ENCODE peak calls at places on chromosomes 5 and 9, in ten cellular contexts. One of them, this sample, is unnamed.

GRCh38 chr5:147973086-147973485 is 66.7 kb upstream of the C5orf46 start:
- DNase-seq in astrocyte: no peak
- DNase-seq in WERI-Rb-1: no peak
- DNase-seq in CD8-positive, alpha-beta memory T cell: no peak
- DNase-seq in choroid plexus epithelial cell: no peak
- DNase-seq in fibroblast of lung: no peak
- DNase-seq in BE2C: no peak
- DNase-seq in fibroblast of pulmonary artery: no peak
- DNase-seq in A549: no peak
- DNase-seq in cardiac fibroblast: no peak
- DNase-seq in this sample: no peak

GRCh38 chr5:10233505-10233904 is 16.2 kb downstream of the ATPSCKMT start:
- DNase-seq in astrocyte: peak
- DNase-seq in WERI-Rb-1: peak
- DNase-seq in CD8-positive, alpha-beta memory T cell: no peak
- DNase-seq in choroid plexus epithelial cell: peak
- DNase-seq in fibroblast of lung: peak
- DNase-seq in BE2C: peak
- DNase-seq in fibroblast of pulmonary artery: peak
- DNase-seq in A549: peak
- DNase-seq in cardiac fibroblast: peak
- DNase-seq in this sample: no peak

GRCh38 chr9:125133403-125134316 is 9.7 kb downstream of the SCAI start:
- DNase-seq in astrocyte: no peak
- DNase-seq in WERI-Rb-1: no peak
- DNase-seq in CD8-positive, alpha-beta memory T cell: no peak
- DNase-seq in choroid plexus epithelial cell: no peak
- DNase-seq in fibroblast of lung: no peak
- DNase-seq in BE2C: no peak
- DNase-seq in fibroblast of pulmonary artery: no peak
- DNase-seq in A549: no peak
- DNase-seq in cardiac fibroblast: no peak
- DNase-seq in this sample: no peak

GRCh38 chr5:143955140-143955539 is 143.2 kb downstream of the HMHB1 start:
- DNase-seq in astrocyte: peak
- DNase-seq in WERI-Rb-1: no peak
- DNase-seq in CD8-positive, alpha-beta memory T cell: no peak
- DNase-seq in choroid plexus epithelial cell: peak
- DNase-seq in fibroblast of lung: no peak
- DNase-seq in BE2C: no peak
- DNase-seq in fibroblast of pulmonary artery: peak
- DNase-seq in A549: no peak
- DNase-seq in cardiac fibroblast: peak
- DNase-seq in this sample: no peak

GRCh38 chr5:140312067-140312790 is 9.3 kb upstream of the PFDN1 start:
- DNase-seq in astrocyte: peak
- DNase-seq in WERI-Rb-1: no peak
- DNase-seq in CD8-positive, alpha-beta memory T cell: no peak
- DNase-seq in choroid plexus epithelial cell: peak
- DNase-seq in fibroblast of lung: peak
- DNase-seq in BE2C: no peak
- DNase-seq in fibroblast of pulmonary artery: peak
- DNase-seq in A549: no peak
- DNase-seq in cardiac fibroblast: peak
- DNase-seq in this sample: no peak

GRCh38 chr9:34375901-34376595 is 650 bp downstream of the MYORG start:
- DNase-seq in astrocyte: peak
- DNase-seq in WERI-Rb-1: peak
- DNase-seq in CD8-positive, alpha-beta memory T cell: peak
- DNase-seq in choroid plexus epithelial cell: peak
- DNase-seq in fibroblast of lung: no peak
- DNase-seq in BE2C: peak
- DNase-seq in fibroblast of pulmonary artery: peak
- DNase-seq in A549: peak
- DNase-seq in cardiac fibroblast: peak
- DNase-seq in this sample: no peak

GRCh38 chr9:116901260-116901659 is 214.2 kb downstream of the TRIM32 start:
- DNase-seq in astrocyte: peak
- DNase-seq in WERI-Rb-1: no peak
- DNase-seq in CD8-positive, alpha-beta memory T cell: no peak
- DNase-seq in choroid plexus epithelial cell: peak
- DNase-seq in fibroblast of lung: no peak
- DNase-seq in BE2C: no peak
- DNase-seq in fibroblast of pulmonary artery: no peak
- DNase-seq in A549: no peak
- DNase-seq in cardiac fibroblast: peak
- DNase-seq in this sample: no peak

GRCh38 chr5:80955082-80955481 is 5.1 kb upstream of the RASGRF2 start:
- DNase-seq in astrocyte: no peak
- DNase-seq in WERI-Rb-1: no peak
- DNase-seq in CD8-positive, alpha-beta memory T cell: no peak
- DNase-seq in choroid plexus epithelial cell: no peak
- DNase-seq in fibroblast of lung: no peak
- DNase-seq in BE2C: no peak
- DNase-seq in fibroblast of pulmonary artery: no peak
- DNase-seq in A549: no peak
- DNase-seq in cardiac fibroblast: no peak
- DNase-seq in this sample: no peak

GRCh38 chr5:132812949-132813598 is at the start of gene SOWAHA:
- DNase-seq in astrocyte: no peak
- DNase-seq in WERI-Rb-1: peak
- DNase-seq in CD8-positive, alpha-beta memory T cell: no peak
- DNase-seq in choroid plexus epithelial cell: no peak
- DNase-seq in fibroblast of lung: peak
- DNase-seq in BE2C: peak
- DNase-seq in fibroblast of pulmonary artery: no peak
- DNase-seq in A549: peak
- DNase-seq in cardiac fibroblast: peak
- DNase-seq in this sample: no peak

GRCh38 chr5:132813599-132814440 is 718 bp downstream of the SOWAHA start:
- DNase-seq in astrocyte: no peak
- DNase-seq in WERI-Rb-1: peak
- DNase-seq in CD8-positive, alpha-beta memory T cell: peak
- DNase-seq in choroid plexus epithelial cell: peak
- DNase-seq in fibroblast of lung: no peak
- DNase-seq in BE2C: peak
- DNase-seq in fibroblast of pulmonary artery: no peak
- DNase-seq in A549: peak
- DNase-seq in cardiac fibroblast: peak
- DNase-seq in this sample: no peak

GRCh38 chr5:132815454-132815853 is 2.4 kb downstream of the SOWAHA start:
- DNase-seq in astrocyte: no peak
- DNase-seq in WERI-Rb-1: no peak
- DNase-seq in CD8-positive, alpha-beta memory T cell: no peak
- DNase-seq in choroid plexus epithelial cell: peak
- DNase-seq in fibroblast of lung: peak
- DNase-seq in BE2C: no peak
- DNase-seq in fibroblast of pulmonary artery: no peak
- DNase-seq in A549: no peak
- DNase-seq in cardiac fibroblast: peak
- DNase-seq in this sample: no peak

GRCh38 chr5:132816083-132816482 is 3.0 kb downstream of the SOWAHA start:
- DNase-seq in astrocyte: no peak
- DNase-seq in WERI-Rb-1: no peak
- DNase-seq in CD8-positive, alpha-beta memory T cell: no peak
- DNase-seq in choroid plexus epithelial cell: no peak
- DNase-seq in fibroblast of lung: no peak
- DNase-seq in BE2C: no peak
- DNase-seq in fibroblast of pulmonary artery: no peak
- DNase-seq in A549: no peak
- DNase-seq in cardiac fibroblast: no peak
- DNase-seq in this sample: no peak

DNA sequence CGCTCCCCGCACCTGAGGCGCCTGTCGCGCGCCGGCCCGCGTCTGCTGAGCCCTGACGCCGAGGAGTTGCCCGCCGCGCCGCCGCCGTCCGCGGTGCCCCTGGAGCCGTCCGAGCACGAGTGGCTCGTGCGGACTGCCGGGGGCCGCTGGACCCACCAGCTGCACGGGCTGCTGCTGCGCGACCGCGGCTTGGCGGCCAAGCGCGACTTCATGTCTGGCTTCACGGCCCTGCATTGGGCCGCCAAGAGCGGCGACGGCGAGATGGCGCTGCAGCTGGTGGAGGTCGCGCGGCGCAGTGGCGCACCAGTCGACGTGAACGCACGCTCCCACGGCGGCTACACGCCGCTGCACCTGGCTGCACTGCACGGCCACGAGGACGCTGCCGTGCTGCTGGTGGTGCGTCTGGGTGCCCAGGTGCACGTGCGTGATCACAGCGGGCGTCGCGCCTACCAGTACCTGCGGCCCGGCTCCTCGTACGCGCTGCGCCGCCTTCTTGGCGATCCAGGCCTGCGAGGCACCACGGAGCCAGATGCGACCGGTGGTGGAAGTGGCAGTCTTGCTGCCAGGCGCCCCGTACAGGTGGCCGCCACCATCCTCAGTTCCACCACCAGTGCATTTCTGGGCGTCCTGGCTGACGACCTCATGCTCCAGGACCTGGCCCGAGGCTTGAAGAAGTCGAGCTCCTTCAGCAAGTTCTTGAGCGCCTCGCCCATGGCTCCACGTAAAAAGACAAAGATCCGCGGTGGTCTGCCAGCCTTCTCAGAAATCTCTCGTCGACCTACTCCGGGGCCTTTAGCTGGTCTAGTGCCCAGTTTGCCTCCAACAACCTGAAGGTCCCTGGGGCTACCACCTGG is 1.6 kb downstream of the SOWAHA start:
- DNase-seq in astrocyte: no peak
- DNase-seq in WERI-Rb-1: no peak
- DNase-seq in CD8-positive, alpha-beta memory T cell: no peak
- DNase-seq in choroid plexus epithelial cell: no peak
- DNase-seq in fibroblast of lung: no peak
- DNase-seq in BE2C: no peak
- DNase-seq in fibroblast of pulmonary artery: no peak
- DNase-seq in A549: no peak
- DNase-seq in cardiac fibroblast: no peak
- DNase-seq in this sample: no peak
- H3K4me3 ChIP-seq in astrocyte: no peak
- H3K4me3 ChIP-seq in WERI-Rb-1: no peak
- H3K4me3 ChIP-seq in CD8-positive, alpha-beta memory T cell: no peak
- H3K4me3 ChIP-seq in choroid plexus epithelial cell: no peak
- H3K4me3 ChIP-seq in fibroblast of lung: no peak
- H3K4me3 ChIP-seq in BE2C: no peak
- H3K4me3 ChIP-seq in fibroblast of pulmonary artery: no peak
- H3K4me3 ChIP-seq in A549: no peak
- H3K4me3 ChIP-seq in cardiac fibroblast: no peak
- H3K4me3 ChIP-seq in this sample: no peak

GRCh38 chr5:126971455-126972019 is 58.8 kb downstream of the MARCHF3 start:
- DNase-seq in astrocyte: no peak
- DNase-seq in WERI-Rb-1: peak
- DNase-seq in CD8-positive, alpha-beta memory T cell: no peak
- DNase-seq in choroid plexus epithelial cell: no peak
- DNase-seq in fibroblast of lung: no peak
- DNase-seq in BE2C: no peak
- DNase-seq in fibroblast of pulmonary artery: peak
- DNase-seq in A549: no peak
- DNase-seq in cardiac fibroblast: no peak
- DNase-seq in this sample: no peak

GRCh38 chr5:126973193-126973592 is 57.2 kb downstream of the MARCHF3 start:
- DNase-seq in astrocyte: no peak
- DNase-seq in WERI-Rb-1: no peak
- DNase-seq in CD8-positive, alpha-beta memory T cell: no peak
- DNase-seq in choroid plexus epithelial cell: no peak
- DNase-seq in fibroblast of lung: no peak
- DNase-seq in BE2C: no peak
- DNase-seq in fibroblast of pulmonary artery: no peak
- DNase-seq in A549: no peak
- DNase-seq in cardiac fibroblast: no peak
- DNase-seq in this sample: no peak

GRCh38 chr5:126969548-126969947 is 60.8 kb downstream of the MARCHF3 start:
- DNase-seq in astrocyte: no peak
- DNase-seq in WERI-Rb-1: no peak
- DNase-seq in CD8-positive, alpha-beta memory T cell: no peak
- DNase-seq in choroid plexus epithelial cell: no peak
- DNase-seq in fibroblast of lung: no peak
- DNase-seq in BE2C: no peak
- DNase-seq in fibroblast of pulmonary artery: no peak
- DNase-seq in A549: no peak
- DNase-seq in cardiac fibroblast: no peak
- DNase-seq in this sample: no peak

GRCh38 chr5:126970517-126971017 is 59.8 kb downstream of the MARCHF3 start:
- DNase-seq in astrocyte: peak
- DNase-seq in WERI-Rb-1: no peak
- DNase-seq in CD8-positive, alpha-beta memory T cell: no peak
- DNase-seq in choroid plexus epithelial cell: peak
- DNase-seq in fibroblast of lung: peak
- DNase-seq in BE2C: no peak
- DNase-seq in fibroblast of pulmonary artery: peak
- DNase-seq in A549: no peak
- DNase-seq in cardiac fibroblast: peak
- DNase-seq in this sample: no peak

GRCh38 chr5:126972062-126972895 is 58.1 kb downstream of the MARCHF3 start:
- DNase-seq in astrocyte: no peak
- DNase-seq in WERI-Rb-1: no peak
- DNase-seq in CD8-positive, alpha-beta memory T cell: peak
- DNase-seq in choroid plexus epithelial cell: peak
- DNase-seq in fibroblast of lung: peak
- DNase-seq in BE2C: no peak
- DNase-seq in fibroblast of pulmonary artery: peak
- DNase-seq in A549: no peak
- DNase-seq in cardiac fibroblast: peak
- DNase-seq in this sample: no peak
- H3K4me3 ChIP-seq in astrocyte: no peak
- H3K4me3 ChIP-seq in WERI-Rb-1: no peak
- H3K4me3 ChIP-seq in CD8-positive, alpha-beta memory T cell: peak
- H3K4me3 ChIP-seq in choroid plexus epithelial cell: no peak
- H3K4me3 ChIP-seq in fibroblast of lung: no peak
- H3K4me3 ChIP-seq in BE2C: no peak
- H3K4me3 ChIP-seq in fibroblast of pulmonary artery: no peak
- H3K4me3 ChIP-seq in A549: no peak
- H3K4me3 ChIP-seq in cardiac fibroblast: no peak
- H3K4me3 ChIP-seq in this sample: no peak

GRCh38 chr9:29213374-29214161 is 1640.3 kb upstream of the C9orf72 start:
- DNase-seq in astrocyte: no peak
- DNase-seq in WERI-Rb-1: peak
- DNase-seq in CD8-positive, alpha-beta memory T cell: no peak
- DNase-seq in choroid plexus epithelial cell: no peak
- DNase-seq in fibroblast of lung: no peak
- DNase-seq in BE2C: peak
- DNase-seq in fibroblast of pulmonary artery: no peak
- DNase-seq in A549: peak
- DNase-seq in cardiac fibroblast: no peak
- DNase-seq in this sample: no peak

GRCh38 chr9:29214162-29214520 is 1640.9 kb upstream of the C9orf72 start:
- DNase-seq in astrocyte: no peak
- DNase-seq in WERI-Rb-1: peak
- DNase-seq in CD8-positive, alpha-beta memory T cell: no peak
- DNase-seq in choroid plexus epithelial cell: peak
- DNase-seq in fibroblast of lung: no peak
- DNase-seq in BE2C: peak
- DNase-seq in fibroblast of pulmonary artery: peak
- DNase-seq in A549: peak
- DNase-seq in cardiac fibroblast: no peak
- DNase-seq in this sample: no peak

GRCh38 chr9:29211681-29212589 is 1638.7 kb upstream of the C9orf72 start:
- DNase-seq in astrocyte: no peak
- DNase-seq in WERI-Rb-1: peak
- DNase-seq in CD8-positive, alpha-beta memory T cell: peak
- DNase-seq in choroid plexus epithelial cell: peak
- DNase-seq in fibroblast of lung: peak
- DNase-seq in BE2C: peak
- DNase-seq in fibroblast of pulmonary artery: peak
- DNase-seq in A549: peak
- DNase-seq in cardiac fibroblast: no peak
- DNase-seq in this sample: no peak

GRCh38 chr9:29212590-29213373 is 1639.5 kb upstream of the C9orf72 start:
- DNase-seq in astrocyte: no peak
- DNase-seq in WERI-Rb-1: peak
- DNase-seq in CD8-positive, alpha-beta memory T cell: no peak
- DNase-seq in choroid plexus epithelial cell: no peak
- DNase-seq in fibroblast of lung: no peak
- DNase-seq in BE2C: peak
- DNase-seq in fibroblast of pulmonary artery: no peak
- DNase-seq in A549: peak
- DNase-seq in cardiac fibroblast: no peak
- DNase-seq in this sample: no peak

GRCh38 chr9:29214702-29215248 is 1641.5 kb upstream of the C9orf72 start:
- DNase-seq in astrocyte: no peak
- DNase-seq in WERI-Rb-1: peak
- DNase-seq in CD8-positive, alpha-beta memory T cell: no peak
- DNase-seq in choroid plexus epithelial cell: no peak
- DNase-seq in fibroblast of lung: no peak
- DNase-seq in BE2C: peak
- DNase-seq in fibroblast of pulmonary artery: no peak
- DNase-seq in A549: peak
- DNase-seq in cardiac fibroblast: no peak
- DNase-seq in this sample: no peak
- H3K4me3 ChIP-seq in astrocyte: peak
- H3K4me3 ChIP-seq in WERI-Rb-1: peak
- H3K4me3 ChIP-seq in CD8-positive, alpha-beta memory T cell: no peak
- H3K4me3 ChIP-seq in choroid plexus epithelial cell: peak
- H3K4me3 ChIP-seq in fibroblast of lung: no peak
- H3K4me3 ChIP-seq in BE2C: peak
- H3K4me3 ChIP-seq in fibroblast of pulmonary artery: peak
- H3K4me3 ChIP-seq in A549: peak
- H3K4me3 ChIP-seq in cardiac fibroblast: no peak
- H3K4me3 ChIP-seq in this sample: peak

DNA sequence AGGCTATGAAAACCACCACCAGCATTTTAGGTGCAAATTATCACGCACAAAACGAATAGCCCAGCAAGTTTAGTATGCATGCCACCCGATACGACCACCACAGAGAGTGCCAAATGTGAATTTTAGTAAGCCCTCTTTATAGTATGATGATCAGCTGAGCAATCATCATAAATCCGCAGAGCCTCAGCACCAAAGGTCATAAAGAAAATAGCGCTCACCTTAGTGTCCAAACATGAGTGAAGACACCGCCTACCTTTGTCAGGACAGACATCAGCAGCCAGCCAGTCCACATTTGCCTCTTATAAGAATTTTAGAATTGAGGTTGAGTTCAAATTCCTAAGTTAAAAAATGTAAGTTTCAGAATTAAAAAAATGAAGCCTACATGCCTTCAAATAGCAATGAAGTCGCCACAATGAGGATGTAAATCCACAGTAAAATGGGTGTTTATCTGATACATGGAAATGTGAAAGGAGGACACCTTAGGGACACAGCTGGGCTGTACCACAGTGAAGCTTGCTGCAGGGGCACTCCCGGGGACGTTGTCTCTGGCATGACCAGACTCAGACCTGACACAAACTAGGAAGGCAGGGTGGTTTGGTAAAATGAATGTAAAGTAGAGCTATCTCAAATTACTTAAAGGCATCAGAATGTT is 149.0 kb downstream of the AUH start:
- DNase-seq in astrocyte: no peak
- DNase-seq in WERI-Rb-1: no peak
- DNase-seq in CD8-positive, alpha-beta memory T cell: no peak
- DNase-seq in choroid plexus epithelial cell: no peak
- DNase-seq in fibroblast of lung: no peak
- DNase-seq in BE2C: no peak
- DNase-seq in fibroblast of pulmonary artery: no peak
- DNase-seq in A549: no peak
- DNase-seq in cardiac fibroblast: no peak
- DNase-seq in this sample: no peak
- H3K4me3 ChIP-seq in astrocyte: no peak
- H3K4me3 ChIP-seq in WERI-Rb-1: no peak
- H3K4me3 ChIP-seq in CD8-positive, alpha-beta memory T cell: no peak
- H3K4me3 ChIP-seq in choroid plexus epithelial cell: no peak
- H3K4me3 ChIP-seq in fibroblast of lung: no peak
- H3K4me3 ChIP-seq in BE2C: no peak
- H3K4me3 ChIP-seq in fibroblast of pulmonary artery: no peak
- H3K4me3 ChIP-seq in A549: no peak
- H3K4me3 ChIP-seq in cardiac fibroblast: no peak
- H3K4me3 ChIP-seq in this sample: no peak

This sample was measured in RWPE2.